ENCODE peak calls at places on chromosomes 1 and 21, in four cellular contexts. L is SK-MEL-5; W is stimulated activated CD4-positive, alpha-beta T cell treated with anti-CD3 and anti-CD28 coated beads, Interleukin-1b, Interleukin-23, amount 100 ng/mL, for 1 hour; M is NCI-H345. C is an unnamed sample.

GRCh38 chr1:220294754-220295419 is 22.6 kb upstream of the RAB3GAP2 start:
- DNase-seq in W (no peak), L (no peak), M (no peak), C (no peak)

GRCh38 chr1:218462591-218462990 is 117.5 kb downstream of the TGFB2 start:
- DNase-seq in W (no peak), L (peak; percentile 14), M (no peak), C (no peak)

GRCh38 chr1:35931424-35932157 is 686 bp downstream of the AGO3 start:
- DNase-seq in M (peak; percentile 50), L (peak; percentile 2), W (no peak), C (no peak)

GRCh38 chr1:1353389-1354151 is 4.4 kb upstream of the DVL1 start:
- DNase-seq in M (peak; percentile 47), W (no peak), L (no peak), C (no peak)

GRCh38 chr21:37337831-37338230 is 28.7 kb upstream of the DYRK1A start:
- DNase-seq in L (no peak), W (no peak), M (no peak), C (no peak)

GRCh38 chr1:119712342-119713038 is 756 bp downstream of the PHGDH start:
- DNase-seq in W (no peak), L (peak; percentile 60), M (peak; percentile 83), C (peak; percentile 12)

GRCh38 chr1:78101514-78101913 is 55.7 kb downstream of the GIPC2 start:
- DNase-seq in W (no peak), M (no peak), L (peak; percentile 44), C (no peak)

GRCh38 chr1:8540266-8540926 is 222.5 kb downstream of the SLC45A1 start:
- DNase-seq in W (no peak), M (no peak), L (no peak), C (no peak)

GRCh38 chr1:17665054-17665453 is 90.1 kb upstream of the ACTL8 start:
- DNase-seq in L (no peak), W (no peak), M (no peak), C (no peak)

GRCh38 chr1:161258439-161259386 is at the start of gene PCP4L1:
- DNase-seq in L (peak; percentile 45), M (peak; percentile 59), W (peak; percentile 8), C (no peak)

GRCh38 chr1:242736569-242736968 is 212.1 kb upstream of the PLD5 start:
- DNase-seq in L (no peak), W (no peak), M (no peak), C (no peak)

GRCh38 chr1:155591770-155592169 is 18.2 kb upstream of the MSTO1 start:
- DNase-seq in M (peak; percentile 87), W (no peak), L (peak; percentile 81), C (no peak)

GRCh38 chr1:119968068-119968492 is 71.8 kb upstream of the ADAM30 start:
- DNase-seq in W (peak; percentile 65), L (peak; percentile 79), M (peak; percentile 45), C (no peak)

GRCh38 chr1:8477199-8477982 is 159.5 kb downstream of the SLC45A1 start:
- DNase-seq in M (no peak), W (no peak), L (no peak), C (no peak)

GRCh38 chr1:177926201-177926600 is 43.7 kb downstream of the SEC16B start:
- DNase-seq in W (no peak), M (no peak), L (no peak), C (no peak)

GRCh38 chr1:87115317-87115885 is 201.0 kb downstream of the HS2ST1 start:
- DNase-seq in W (no peak), L (no peak), M (no peak), C (no peak)

GRCh38 chr1:165875171-165875570 is 47.8 kb downstream of the UCK2 start:
- DNase-seq in M (no peak), W (no peak), L (no peak), C (no peak)

GRCh38 chr1:198197285-198197684 is 40.5 kb downstream of the NEK7 start:
- DNase-seq in M (no peak), W (no peak), L (no peak), C (no peak)

GRCh38 chr1:31663622-31664452 is 19.2 kb upstream of the PEF1 start:
- DNase-seq in W (peak; percentile 43), M (peak; percentile 36), L (peak; percentile 59), C (no peak)

GRCh38 chr1:225880210-225880584 is 2.0 kb downstream of the TMEM63A start:
- DNase-seq in W (no peak), L (no peak), M (peak; percentile 45), C (no peak)

GRCh38 chr1:184801503-184801902 is 46.8 kb upstream of the EDEM3 start:
- DNase-seq in W (no peak), L (peak; percentile 3), M (no peak), C (no peak)

GRCh38 chr21:37374026-37374425 is 7.5 kb downstream of the DYRK1A start:
- DNase-seq in L (no peak), M (no peak), W (no peak), C (no peak)

GRCh38 chr1:15153842-15154479 is 414 bp downstream of the TMEM51 start:
- DNase-seq in M (peak; percentile 66), W (peak; percentile 8), L (peak; percentile 38), C (no peak)

GRCh38 chr1:158830904-158831507 is at the start of gene MNDA:
- DNase-seq in M (no peak), L (no peak), W (no peak), C (no peak)

GRCh38 chr21:34345892-34346291 is 17.9 kb upstream of the KCNE2 start:
- DNase-seq in W (no peak), M (no peak), L (no peak), C (no peak)

GRCh38 chr21:45324430-45325205 is 36.9 kb upstream of the POFUT2 start:
- DNase-seq in W (no peak), M (no peak), L (no peak), C (no peak)

GRCh38 chr1:41823453-41823852 is 95.3 kb downstream of the HIVEP3 start:
- DNase-seq in L (no peak), W (no peak), M (no peak), C (no peak)

GRCh38 chr1:5706239-5706638 is 286.0 kb downstream of the NPHP4 start:
- DNase-seq in W (no peak), L (no peak), M (no peak), C (no peak)

GRCh38 chr1:203207751-203208150 is 21.2 kb upstream of the CHI3L1 start:
- DNase-seq in W (no peak), M (no peak), L (no peak), C (no peak)

GRCh38 chr1:210233495-210234253 is 1.1 kb downstream of the SERTAD4 start:
- DNase-seq in W (no peak), L (peak; percentile 61), M (peak; percentile 54), C (no peak)

GRCh38 chr21:23101111-23101510 is 2102.9 kb downstream of the NCAM2 start:
- DNase-seq in L (no peak), W (no peak), M (no peak), C (no peak)

GRCh38 chr21:46114963-46115362 is 17.1 kb downstream of the COL6A2 start:
- DNase-seq in M (no peak), W (no peak), L (no peak), C (no peak)

GRCh38 chr1:89149229-89149628 is 23.3 kb upstream of the GBP2 start:
- DNase-seq in W (no peak), L (peak; percentile 70), M (no peak), C (no peak)

GRCh38 chr1:14593279-14593678 is 5.2 kb upstream of the KAZN start:
- DNase-seq in W (no peak), L (no peak), M (no peak), C (no peak)

GRCh38 chr21:44392916-44393315 is 39.5 kb downstream of the TRPM2 start:
- DNase-seq in L (no peak), W (no peak), M (no peak), C (no peak)

GRCh38 chr1:63593303-63593886 is at the start of gene PGM1:
- DNase-seq in W (peak; percentile 48), M (peak; percentile 72), L (peak; percentile 76), C (peak; percentile 37)